ENCODE peak calls at places on chromosome 3, in four cellular contexts. One of them, this sample, is unnamed.

GRCh38 chr3:126081618-126082333 is 2.1 kb downstream of the SLC41A3 start:
- DNase-seq in SK-N-SH: peak
- DNase-seq in K562: peak
- DNase-seq in HepG2: peak
- DNase-seq in this sample: peak

GRCh38 chr3:188139466-188139865 is 14.5 kb upstream of the LPP start:
- DNase-seq in SK-N-SH: no peak
- DNase-seq in K562: no peak
- DNase-seq in HepG2: no peak
- DNase-seq in this sample: no peak

GRCh38 chr3:129399895-129400357 is 28.5 kb downstream of the EFCAB12 start:
- DNase-seq in SK-N-SH: no peak
- DNase-seq in K562: no peak
- DNase-seq in HepG2: no peak
- DNase-seq in this sample: peak

GRCh38 chr3:17195192-17195611 is 310.4 kb downstream of the PLCL2 start:
- DNase-seq in SK-N-SH: no peak
- DNase-seq in K562: no peak
- DNase-seq in HepG2: no peak
- DNase-seq in this sample: no peak

GRCh38 chr3:147015334-147015733 is 391.0 kb downstream of the ZIC4 start:
- DNase-seq in SK-N-SH: no peak
- DNase-seq in K562: no peak
- DNase-seq in HepG2: no peak
- DNase-seq in this sample: no peak

GRCh38 chr3:9291991-9292390 is 42.5 kb upstream of the SRGAP3 start:
- DNase-seq in SK-N-SH: no peak
- DNase-seq in K562: no peak
- DNase-seq in HepG2: no peak
- DNase-seq in this sample: no peak

GRCh38 chr3:51360806-51361205 is 24.3 kb upstream of the MANF start:
- DNase-seq in SK-N-SH: no peak
- DNase-seq in K562: no peak
- DNase-seq in HepG2: no peak
- DNase-seq in this sample: no peak

GRCh38 chr3:172100482-172100881 is 61.1 kb downstream of the FNDC3B start:
- DNase-seq in SK-N-SH: no peak
- DNase-seq in K562: no peak
- DNase-seq in HepG2: no peak
- DNase-seq in this sample: no peak

GRCh38 chr3:54206874-54207273 is 84.5 kb downstream of the CACNA2D3 start:
- DNase-seq in SK-N-SH: peak
- DNase-seq in K562: no peak
- DNase-seq in HepG2: no peak
- DNase-seq in this sample: no peak

GRCh38 chr3:143597774-143598652 is 250.3 kb downstream of the SLC9A9 start:
- DNase-seq in SK-N-SH: no peak
- DNase-seq in K562: no peak
- DNase-seq in HepG2: no peak
- DNase-seq in this sample: no peak

GRCh38 chr3:109118584-109118983 is 650 bp upstream of the MORC1 start:
- DNase-seq in SK-N-SH: no peak
- DNase-seq in K562: no peak
- DNase-seq in HepG2: no peak
- DNase-seq in this sample: no peak

GRCh38 chr3:138127636-138128365 is 4.4 kb downstream of the A4GNT start:
- DNase-seq in SK-N-SH: no peak
- DNase-seq in K562: no peak
- DNase-seq in HepG2: no peak
- DNase-seq in this sample: no peak

DNA sequence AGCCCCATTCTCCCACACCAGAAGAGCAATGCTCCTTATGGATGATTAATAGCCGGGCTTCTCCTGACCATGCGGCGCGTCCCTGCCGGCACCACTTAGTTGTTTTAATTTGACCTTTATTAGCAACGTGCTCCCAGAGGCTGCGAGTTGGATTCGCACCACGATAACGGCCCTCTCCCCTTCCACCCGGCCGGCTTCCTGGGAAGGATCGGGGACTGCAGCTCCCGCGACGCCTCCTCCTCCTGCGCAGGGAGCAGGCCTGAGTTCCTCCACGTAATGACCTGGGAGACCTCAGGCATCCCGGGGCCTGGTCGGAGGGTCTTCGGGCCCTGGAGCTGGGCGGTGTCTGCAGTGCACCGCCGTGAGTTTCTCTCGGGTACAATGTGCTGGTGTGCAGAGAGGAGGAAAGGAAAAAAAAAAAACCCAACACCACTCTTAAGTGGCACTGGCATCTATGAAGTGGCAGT is 243.3 kb upstream of the TOPAZ1 start:
- DNase-seq in SK-N-SH: no peak
- DNase-seq in K562: no peak
- DNase-seq in HepG2: no peak
- DNase-seq in this sample: no peak
- TF ChIP-seq JUND in SK-N-SH: no peak
- TF ChIP-seq JUND in K562: no peak
- TF ChIP-seq JUND in HepG2: no peak
- TF ChIP-seq JUND in this sample: no peak

GRCh38 chr3:49004352-49005297 is 2.6 kb upstream of the WDR6 start:
- DNase-seq in SK-N-SH: no peak
- DNase-seq in K562: no peak
- DNase-seq in HepG2: peak
- DNase-seq in this sample: no peak
- TF ChIP-seq ELF1 in SK-N-SH: no peak
- TF ChIP-seq ELF1 in K562: no peak
- TF ChIP-seq ELF1 in HepG2: no peak
- TF ChIP-seq ELF1 in this sample: no peak

GRCh38 chr3:71281173-71281738 is 302.3 kb downstream of the FOXP1 start:
- DNase-seq in SK-N-SH: no peak
- DNase-seq in K562: no peak
- DNase-seq in HepG2: no peak
- DNase-seq in this sample: no peak

GRCh38 chr3:71288269-71288930 is 295.1 kb downstream of the FOXP1 start:
- DNase-seq in SK-N-SH: no peak
- DNase-seq in K562: no peak
- DNase-seq in HepG2: peak
- DNase-seq in this sample: no peak

GRCh38 chr3:71285086-71285485 is 298.4 kb downstream of the FOXP1 start:
- DNase-seq in SK-N-SH: no peak
- DNase-seq in K562: no peak
- DNase-seq in HepG2: no peak
- DNase-seq in this sample: no peak

GRCh38 chr3:71282976-71283375 is 300.6 kb downstream of the FOXP1 start:
- DNase-seq in SK-N-SH: no peak
- DNase-seq in K562: no peak
- DNase-seq in HepG2: no peak
- DNase-seq in this sample: no peak
- TF ChIP-seq JUND in SK-N-SH: no peak
- TF ChIP-seq JUND in K562: no peak
- TF ChIP-seq JUND in HepG2: no peak
- TF ChIP-seq JUND in this sample: no peak

DNA sequence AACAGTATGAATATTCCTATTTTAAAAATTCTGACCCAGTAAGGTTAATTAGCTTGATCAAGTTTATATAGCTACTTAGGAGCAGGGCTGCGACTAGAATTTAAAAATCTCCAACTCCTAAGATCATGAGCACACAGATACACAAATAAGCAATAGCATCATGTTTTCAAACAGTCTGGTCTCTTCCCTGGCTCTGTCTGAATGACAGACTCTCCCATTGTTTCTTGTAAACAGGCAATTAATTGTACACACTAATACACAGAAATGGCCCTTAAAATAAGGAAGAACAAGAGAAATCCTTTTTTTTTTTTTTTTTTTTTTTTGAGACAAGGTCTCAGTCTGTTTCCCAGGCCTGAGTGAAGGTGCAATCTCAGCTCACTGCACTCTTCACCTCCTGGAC is 1064.4 kb upstream of the CFAP20DC start:
- DNase-seq in SK-N-SH: no peak
- DNase-seq in K562: no peak
- DNase-seq in HepG2: no peak
- DNase-seq in this sample: no peak
- TF ChIP-seq ELF1 in SK-N-SH: no peak
- TF ChIP-seq ELF1 in K562: no peak
- TF ChIP-seq ELF1 in HepG2: no peak
- TF ChIP-seq ELF1 in this sample: no peak